ENCODE peak calls at places on chromosomes 1 and 21, in five cellular contexts. E is GM12878, W is GM23338, F is K562, Y is HepG2. S is an unnamed sample.

GRCh38 chr21:17491716-17492414 is 21.0 kb upstream of the CXADR start:
- DNase-seq in E (no peak), W (no peak), F (no peak), Y (no peak), S (peak)

GRCh38 chr1:197469620-197470210 is 201.7 kb downstream of the CRB1 start:
- DNase-seq in E (no peak), W (peak), F (no peak), Y (no peak), S (no peak)

GRCh38 chr1:4174291-4175200 is 274.5 kb upstream of the C1orf174 start:
- DNase-seq in E (no peak), W (no peak), F (peak), Y (no peak), S (no peak)

GRCh38 chr1:23422313-23422877 is 2.2 kb downstream of the TCEA3 start:
- DNase-seq in E (no peak), W (no peak), F (peak), Y (no peak), S (no peak)

GRCh38 chr1:201354151-201354900 is 23.2 kb downstream of the TNNT2 start:
- DNase-seq in E (no peak), W (no peak), F (no peak), Y (no peak), S (no peak)

GRCh38 chr1:169107673-169108160 is 1.2 kb downstream of the ATP1B1 start:
- DNase-seq in E (no peak), W (no peak), F (no peak), Y (peak), S (no peak)

GRCh38 chr1:225881081-225882007 is 836 bp downstream of the TMEM63A start:
- DNase-seq in E (no peak), W (peak), F (peak), Y (peak), S (no peak)

GRCh38 chr1:91583326-91583755 is 82.7 kb downstream of the CDC7 start:
- DNase-seq in E (no peak), W (no peak), F (no peak), Y (no peak), S (no peak)

GRCh38 chr1:150194381-150195031 is 41.4 kb downstream of the ANP32E start:
- DNase-seq in E (no peak), W (no peak), F (no peak), Y (no peak), S (peak)

GRCh38 chr1:225479996-225480720 is 52.3 kb upstream of the LBR start:
- DNase-seq in E (no peak), W (no peak), F (no peak), Y (no peak), S (no peak)

GRCh38 chr1:43799656-43800629 is 92.6 kb downstream of the ST3GAL3 start:
- DNase-seq in E (no peak), W (no peak), F (no peak), Y (no peak), S (no peak)

GRCh38 chr21:41957991-41958766 is 4.4 kb upstream of the C2CD2 start:
- DNase-seq in E (no peak), W (peak), F (peak), Y (peak), S (peak)

GRCh38 chr1:193115629-193116227 is 6.1 kb upstream of the CDC73 start:
- DNase-seq in E (no peak), W (no peak), F (peak), Y (peak), S (peak)

DNA sequence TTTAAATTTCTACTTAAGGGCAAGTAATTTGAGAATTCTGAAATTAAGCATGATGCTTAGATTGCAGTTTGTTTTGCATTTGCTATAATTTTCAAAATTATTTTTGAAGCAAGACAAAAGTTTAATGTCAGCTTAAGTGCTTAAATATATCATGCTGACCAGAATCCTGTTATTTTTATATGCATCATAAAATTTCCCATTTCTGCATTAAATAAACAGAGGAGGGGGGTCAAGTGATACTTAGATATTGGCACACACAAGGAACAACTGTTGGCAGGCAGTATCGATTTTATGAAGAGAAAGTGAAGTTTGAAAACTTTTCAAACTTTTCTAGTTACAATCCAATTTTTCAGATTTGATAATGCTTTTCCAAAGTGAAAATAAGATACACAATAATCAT is 61.0 kb downstream of the MIER1 start:
- DNase-seq in E (no peak), W (no peak), F (no peak), Y (no peak), S (no peak)
- TF ChIP-seq JUNB in E (no peak), W (no peak), F (no peak), Y (no peak), S (no peak)

GRCh38 chr21:43938751-43939442 is 73.2 kb upstream of the TRAPPC10 start:
- DNase-seq in E (peak), W (peak), F (peak), Y (peak), S (peak)
- H3K4me3 ChIP-seq in E (peak), W (peak), F (peak), Y (peak), S (peak)

GRCh38 chr1:234604393-234604725 is 5.6 kb downstream of the IRF2BP2 start:
- DNase-seq in E (no peak), W (no peak), F (no peak), Y (no peak), S (no peak)

GRCh38 chr1:234604726-234605492 is 5.1 kb downstream of the IRF2BP2 start:
- DNase-seq in E (no peak), W (no peak), F (peak), Y (no peak), S (no peak)

GRCh38 chr1:234602334-234603220 is 7.4 kb downstream of the IRF2BP2 start:
- DNase-seq in E (no peak), W (no peak), F (peak), Y (peak), S (peak)

GRCh38 chr1:234605493-234605982 is 4.4 kb downstream of the IRF2BP2 start:
- DNase-seq in E (no peak), W (no peak), F (no peak), Y (no peak), S (no peak)

GRCh38 chr1:234603221-234604204 is 6.5 kb downstream of the IRF2BP2 start:
- DNase-seq in E (no peak), W (no peak), F (no peak), Y (peak), S (peak)
- TF ChIP-seq JUNB in E (no peak), W (no peak), F (no peak), Y (no peak), S (no peak)

DNA sequence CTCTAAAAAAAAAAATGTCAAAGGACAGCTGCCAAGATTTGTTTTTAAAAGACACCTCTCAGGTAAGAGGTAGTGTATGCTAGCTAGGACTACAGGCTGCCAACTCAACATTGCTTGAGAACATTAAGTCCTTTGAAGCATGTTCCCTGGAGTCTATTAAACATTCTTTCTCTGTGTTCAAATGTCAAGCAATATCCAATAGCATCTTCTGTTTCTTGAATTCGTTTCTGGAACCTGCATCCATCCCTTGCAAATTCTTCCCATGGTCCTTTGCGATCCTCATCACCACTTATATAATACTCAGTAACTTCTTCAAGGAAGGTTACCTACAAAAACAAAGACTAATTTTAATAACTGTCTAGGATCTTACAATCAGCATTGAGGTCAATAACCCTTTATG is 5.6 kb downstream of the PPP1R15B start:
- DNase-seq in E (no peak), W (no peak), F (no peak), Y (no peak), S (no peak)
- H3K4me3 ChIP-seq in E (peak), W (peak), F (peak), Y (peak), S (peak)

GRCh38 chr1:162069334-162070093 is at the start of gene NOS1AP:
- DNase-seq in E (no peak), W (peak), F (peak), Y (peak), S (peak)
- TF ChIP-seq JUNB in E (no peak), W (no peak), F (no peak), Y (no peak), S (no peak)